ENCODE peak calls at places on chromosomes 11 and 22, in seven cellular contexts. E, A, J, N, X, S and Z are unnamed samples.

GRCh38 chr22:22752199-22752555 is 107.8 kb downstream of the GGTLC2 start:
- DNase-seq in N (no peak), E (no peak), S (no peak), J (no peak), A (no peak), X (no peak), Z (no peak)

GRCh38 chr11:95659088-95659487 is 130.5 kb downstream of the FAM76B start:
- DNase-seq in S (no peak), X (no peak), E (no peak), A (peak; percentile 56), J (no peak), N (no peak), Z (no peak)

GRCh38 chr22:19086944-19087343 is 35.3 kb downstream of the DGCR2 start:
- DNase-seq in S (no peak), J (no peak), A (peak; percentile 16), X (no peak), E (no peak), N (no peak), Z (no peak)

GRCh38 chr11:9596926-9597325 is 23.5 kb downstream of the WEE1 start:
- DNase-seq in N (no peak), A (no peak), S (no peak), J (no peak), X (no peak), E (no peak), Z (no peak)

GRCh38 chr22:50705219-50705691 is 32.6 kb downstream of the SHANK3 start:
- DNase-seq in X (peak; percentile 62), E (no peak), J (peak; percentile 97), A (no peak), N (peak; percentile 93), S (peak; percentile 20), Z (peak; percentile 55)

GRCh38 chr11:68013611-68014156 is 3.6 kb downstream of the ALDH3B1 start:
- DNase-seq in A (no peak), J (no peak), S (no peak), N (no peak), X (peak; percentile 29), E (no peak), Z (no peak)

GRCh38 chr22:25081409-25081824 is 118.2 kb upstream of the CRYBB3 start:
- DNase-seq in S (peak; percentile 36), N (no peak), E (no peak), X (no peak), A (peak; percentile 14), J (peak; percentile 73), Z (no peak)

GRCh38 chr11:95764267-95764898 is 25.2 kb downstream of the FAM76B start:
- DNase-seq in J (peak; percentile 77), N (no peak), X (no peak), E (no peak), A (peak; percentile 37), S (no peak), Z (no peak)

GRCh38 chr11:96664108-96664507 is 274.3 kb downstream of the JRKL start:
- DNase-seq in A (no peak), N (no peak), X (no peak), S (no peak), E (no peak), J (no peak), Z (no peak)

GRCh38 chr11:34274712-34275398 is 83.0 kb downstream of the ABTB2 start:
- DNase-seq in E (peak; percentile 94), A (peak; percentile 99), N (no peak), S (peak; percentile 93), J (no peak), X (peak; percentile 70), Z (peak; percentile 88)

GRCh38 chr11:125569913-125570621 is 790 bp downstream of the EI24 start:
- DNase-seq in X (no peak), N (no peak), E (no peak), J (peak; percentile 4), A (peak; percentile 44), S (no peak), Z (no peak)

GRCh38 chr11:68651208-68651984 is 32.9 kb upstream of the GAL start:
- DNase-seq in A (peak; percentile 8), E (no peak), S (no peak), X (no peak), N (no peak), J (peak; percentile 52), Z (no peak)

GRCh38 chr11:64848214-64848778 is 3.8 kb upstream of the CDC42BPG start:
- DNase-seq in A (no peak), S (no peak), E (no peak), N (no peak), X (no peak), J (no peak), Z (no peak)

GRCh38 chr11:119318240-119319135 is 1.6 kb upstream of the MCAM start:
- DNase-seq in E (no peak), X (peak; percentile 61), J (peak; percentile 76), A (peak; percentile 86), S (no peak), N (no peak), Z (peak; percentile 58)

GRCh38 chr11:129928923-129929692 is 33.7 kb upstream of the NFRKB start:
- DNase-seq in J (no peak), N (no peak), S (no peak), X (no peak), E (no peak), A (no peak), Z (no peak)

GRCh38 chr11:132072044-132072879 is 701.8 kb downstream of the NTM start:
- DNase-seq in X (no peak), N (no peak), A (peak; percentile 97), E (no peak), J (no peak), S (no peak), Z (peak; percentile 97)

GRCh38 chr22:23762866-23763578 is at the start of gene C22orf15:
- DNase-seq in S (no peak), E (no peak), J (peak; percentile 91), X (no peak), A (no peak), N (no peak), Z (no peak)

GRCh38 chr11:123580557-123581275 is 73.7 kb downstream of the SCN3B start:
- DNase-seq in A (peak; percentile 53), E (peak; percentile 60), X (peak; percentile 71), N (peak; percentile 54), J (peak; percentile 89), S (no peak), Z (no peak)

GRCh38 chr11:108875134-108875533 is 210.3 kb downstream of the DDX10 start:
- DNase-seq in J (no peak), E (no peak), N (no peak), A (peak; percentile 18), X (no peak), S (no peak), Z (no peak)

GRCh38 chr11:65428578-65429068 is 6.0 kb downstream of the NEAT1 start:
- DNase-seq in J (peak; percentile 16), S (peak; percentile 29), E (peak; percentile 27), N (no peak), A (no peak), X (peak; percentile 80), Z (no peak)

GRCh38 chr11:84261707-84262106 is 975.5 kb upstream of the CCDC90B start:
- DNase-seq in S (no peak), J (peak; percentile 60), A (no peak), N (no peak), X (no peak), E (no peak), Z (no peak)

GRCh38 chr11:120642196-120642894 is 130.8 kb downstream of the GRIK4 start:
- DNase-seq in E (no peak), A (no peak), X (peak; percentile 37), J (no peak), S (no peak), N (no peak), Z (no peak)

GRCh38 chr11:125343732-125344131 is 152.3 kb downstream of the FEZ1 start:
- DNase-seq in N (no peak), A (no peak), X (no peak), S (no peak), E (no peak), J (peak; percentile 31), Z (no peak)

GRCh38 chr11:119942021-119942420 is 195.9 kb downstream of the TRIM29 start:
- DNase-seq in N (no peak), E (no peak), J (peak; percentile 57), A (no peak), X (no peak), S (no peak), Z (no peak)

GRCh38 chr11:11607772-11608171 is 14.0 kb downstream of the GALNT18 start:
- DNase-seq in N (no peak), A (peak; percentile 61), J (peak; percentile 28), S (no peak), E (no peak), X (no peak), Z (no peak)

GRCh38 chr11:14643697-14644395 is at the start of gene PDE3B:
- DNase-seq in A (peak; percentile 36), N (peak; percentile 72), J (peak; percentile 91), E (peak; percentile 19), S (peak; percentile 35), X (peak; percentile 54), Z (peak; percentile 9)

GRCh38 chr11:60924110-60924905 is at the start of gene TMEM132A:
- DNase-seq in J (peak; percentile 93), A (peak; percentile 70), E (peak; percentile 63), N (peak; percentile 63), X (peak; percentile 78), S (no peak), Z (no peak)

GRCh38 chr11:65414776-65415498 is 7.7 kb upstream of the NEAT1 start:
- DNase-seq in N (no peak), E (peak; percentile 18), X (peak; percentile 33), J (no peak), S (no peak), A (no peak), Z (no peak)

GRCh38 chr11:116962108-116962507 is 124.7 kb upstream of the APOA1 start:
- DNase-seq in J (peak; percentile 13), S (no peak), E (no peak), A (no peak), X (no peak), N (no peak), Z (no peak)

GRCh38 chr11:71250512-71251158 is 1.7 kb downstream of the SHANK2 start:
- DNase-seq in X (no peak), A (no peak), J (peak; percentile 50), N (no peak), S (no peak), E (no peak), Z (no peak)
- H3K4me3 ChIP-seq in X (no peak overlapping the region), A (peak overlapping the region; percentile 70), J (peak overlapping the region; percentile 92), N (no peak overlapping the region), S (no peak overlapping the region), E (no peak overlapping the region), Z (peak overlapping the region; percentile 56)

GRCh38 chr11:22432331-22433065 is 94.3 kb downstream of the SLC17A6 start:
- DNase-seq in S (peak; percentile 17), N (peak; percentile 32), A (no peak), E (peak; percentile 14), J (peak; percentile 92), X (peak; percentile 13), Z (no peak)
- H3K4me3 ChIP-seq in S (peak overlapping the region; percentile 49), N (peak overlapping the region; percentile 47), A (no peak overlapping the region), E (peak overlapping the region; percentile 27), J (peak overlapping the region; percentile 72), X (no peak overlapping the region), Z (peak overlapping the region; percentile 33)

DNA sequence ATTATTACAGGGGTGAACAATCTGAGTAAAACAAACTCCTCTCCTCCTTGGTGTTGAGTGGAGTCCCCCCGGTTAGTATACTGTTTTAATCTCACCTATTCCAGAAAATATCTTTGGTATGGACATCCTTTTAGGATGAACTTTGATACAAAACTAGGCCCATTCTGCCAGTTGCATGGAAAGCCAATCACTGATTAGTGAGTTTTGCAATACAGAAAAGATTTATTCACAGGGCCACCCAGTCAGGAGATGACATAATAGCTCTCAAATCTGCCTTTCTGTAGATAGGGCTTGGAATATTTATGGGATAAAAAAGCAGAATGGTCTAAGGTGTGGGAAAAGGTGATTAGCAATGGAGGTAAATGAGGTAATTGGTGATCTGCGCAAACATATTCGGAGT is 30.3 kb upstream of the SLC22A25 start:
- DNase-seq in S (no peak), E (no peak), J (no peak), N (no peak), A (no peak), X (no peak), Z (no peak)
- H3K4me3 ChIP-seq in S (no peak overlapping the region), E (no peak overlapping the region), J (no peak overlapping the region), N (no peak overlapping the region), A (no peak overlapping the region), X (no peak overlapping the region), Z (no peak overlapping the region)

GRCh38 chr11:44837650-44838049 is 110.9 kb downstream of the TSPAN18 start:
- DNase-seq in E (no peak), J (no peak), N (no peak), A (no peak), X (no peak), S (no peak), Z (no peak)
- H3K4me3 ChIP-seq in E (no peak overlapping the region), J (no peak overlapping the region), N (no peak overlapping the region), A (no peak overlapping the region), X (no peak overlapping the region), S (no peak overlapping the region), Z (no peak overlapping the region)